ENCODE peak calls at places on chromosomes 3 and 15, in five cellular contexts. I is AG09309, Z is GM23338, A is kidney epithelial cell, M is dorsolateral prefrontal cortex. H is an unnamed sample.

GRCh38 chr3:66938338-66938963 is 59.7 kb upstream of the KBTBD8 start:
- DNase-seq in Z (peak; percentile 90), A (peak; percentile 14), M (no peak), I (peak; percentile 28), H (peak; percentile 70)

GRCh38 chr3:150760431-150761200 is 2.4 kb downstream of the SIAH2 start:
- DNase-seq in M (no peak), I (no peak), A (no peak), Z (no peak), H (peak; percentile 37)

GRCh38 chr3:45962033-45962432 is 18.8 kb downstream of the CXCR6 start:
- DNase-seq in M (no peak), Z (no peak), A (no peak), I (no peak), H (no peak)

GRCh38 chr3:157073810-157074209 is 86.1 kb downstream of the CCNL1 start:
- DNase-seq in Z (no peak), M (no peak), I (peak; percentile 77), A (no peak), H (peak; percentile 72)

GRCh38 chr3:188316723-188317070 is 162.7 kb downstream of the LPP start:
- DNase-seq in A (no peak), I (no peak), M (no peak), Z (no peak), H (no peak)

GRCh38 chr3:190131329-190131728 is 10.6 kb upstream of the P3H2 start:
- DNase-seq in M (no peak), A (no peak), Z (no peak), I (no peak), H (peak; percentile 60)

GRCh38 chr3:62888180-62888579 is 13.0 kb upstream of the CADPS start:
- DNase-seq in Z (peak; percentile 78), I (no peak), A (no peak), M (no peak), H (no peak)

GRCh38 chr3:31356941-31357340 is 175.8 kb upstream of the STT3B start:
- DNase-seq in I (no peak), A (no peak), M (no peak), Z (peak; percentile 28), H (no peak)

GRCh38 chr15:44092221-44092620 is 102.8 kb downstream of the FRMD5 start:
- DNase-seq in M (no peak), Z (no peak), I (no peak), A (peak; percentile 10), H (no peak)

GRCh38 chr3:141275032-141275422 is 43.4 kb downstream of the PXYLP1 start:
- DNase-seq in Z (no peak), M (no peak), A (peak; percentile 49), I (no peak), H (peak; percentile 63)

GRCh38 chr3:134197681-134198261 is 52.9 kb downstream of the RYK start:
- DNase-seq in M (no peak), A (peak; percentile 43), Z (peak; percentile 70), I (peak; percentile 53), H (peak; percentile 70)

GRCh38 chr15:26113296-26113695 is 250.2 kb upstream of the ATP10A start:
- DNase-seq in A (no peak), M (no peak), Z (peak; percentile 64), I (no peak), H (no peak)

GRCh38 chr3:54065140-54065539 is 57.2 kb upstream of the CACNA2D3 start:
- DNase-seq in I (no peak), Z (no peak), M (no peak), A (peak; percentile 7), H (no peak)

GRCh38 chr3:185280572-185281365 is 26.9 kb upstream of the EHHADH start:
- DNase-seq in A (no peak), M (no peak), Z (peak; percentile 76), I (no peak), H (peak; percentile 58)

DNA sequence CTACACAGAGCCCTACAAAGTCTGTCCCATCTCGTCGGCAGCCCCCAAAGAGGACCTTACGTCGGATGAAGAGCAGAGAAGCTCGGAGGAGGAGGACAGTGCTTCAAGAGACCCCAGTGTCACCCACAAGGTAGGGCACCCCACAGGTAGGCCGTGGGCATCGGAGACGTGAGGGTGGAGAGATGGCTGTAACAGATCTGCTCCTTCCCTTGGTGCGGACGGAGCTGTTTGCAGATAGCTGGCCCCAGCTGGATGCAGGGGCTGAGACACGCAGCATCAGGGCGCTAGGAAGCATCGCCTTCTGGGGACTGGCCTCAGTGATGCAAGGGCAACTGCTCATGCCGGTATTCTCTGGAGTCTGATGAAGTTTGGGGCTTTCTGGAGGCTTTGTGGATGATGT is 45.4 kb downstream of the FGD5 start:
- DNase-seq in I (no peak), Z (no peak), A (no peak), M (no peak), H (no peak)
- TF ChIP-seq CTCF in I (no peak), Z (no peak), A (no peak), M (no peak), H (no peak)

DNA sequence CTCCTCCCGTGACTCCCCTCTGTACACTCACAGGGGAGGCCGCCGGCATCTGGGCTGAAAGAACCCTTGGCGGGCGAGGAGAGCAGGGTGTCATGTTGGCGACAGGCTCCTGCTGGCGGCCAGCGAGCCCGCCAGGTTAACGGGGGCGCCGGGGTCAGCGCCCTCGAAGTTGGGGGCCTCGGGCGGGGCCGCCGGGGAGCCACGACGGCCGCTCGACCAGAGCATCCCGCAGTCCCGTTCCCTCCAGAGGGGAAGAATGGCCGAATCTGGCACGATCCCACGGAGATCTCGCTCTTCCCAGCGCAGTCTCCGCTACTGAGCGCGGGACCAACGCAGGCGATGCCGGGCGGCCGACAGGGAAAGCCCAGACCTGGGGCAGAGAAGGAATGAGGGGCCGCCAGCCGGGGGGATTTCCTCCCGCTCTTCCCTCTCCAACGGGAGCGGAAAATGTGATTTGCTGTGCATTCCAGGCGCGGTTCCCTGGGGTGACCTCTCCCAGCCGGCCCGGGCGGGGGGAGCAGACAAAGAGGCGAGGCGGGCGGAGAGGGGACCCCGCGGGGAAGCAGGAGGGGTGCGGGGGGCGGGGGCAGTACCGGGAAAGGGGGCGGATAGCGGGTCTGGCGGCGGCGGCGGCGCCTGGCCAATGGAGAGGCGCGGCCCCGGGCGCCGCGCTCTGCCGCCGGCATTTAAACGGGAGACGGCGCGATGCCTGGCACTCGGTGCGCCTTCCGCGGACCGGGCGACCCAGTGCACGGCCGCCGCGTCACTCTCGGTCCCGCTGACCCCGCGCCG is at the start of gene GREM1:
- DNase-seq in I (no peak), M (no peak), Z (peak; percentile 79), A (no peak), H (peak; percentile 38)
- H3K4me3 ChIP-seq in I (peak within 1 kb of the TSS; percentile 83), M (peak within 1 kb of the TSS; percentile 57), Z (peak within 1 kb of the TSS; percentile 70), A (peak within 1 kb of the TSS; percentile 62), H (peak within 1 kb of the TSS; percentile 63)

GRCh38 chr15:63188247-63188936 is 1.0 kb upstream of the RAB8B start:
- DNase-seq in Z (no peak), M (no peak), I (no peak), A (no peak), H (no peak)

GRCh38 chr15:63190993-63191392 is 1.6 kb downstream of the RAB8B start:
- DNase-seq in A (no peak), Z (no peak), M (no peak), I (no peak), H (no peak)

GRCh38 chr15:63189955-63190691 is 717 bp downstream of the RAB8B start:
- DNase-seq in A (no peak), M (no peak), Z (no peak), I (no peak), H (no peak)

GRCh38 chr15:63187589-63188226 is 1.7 kb upstream of the RAB8B start:
- DNase-seq in A (no peak), M (no peak), Z (no peak), I (no peak), H (no peak)

GRCh38 chr15:63188937-63189871 is at the start of gene RAB8B:
- DNase-seq in A (no peak), I (peak; percentile 68), M (peak; percentile 98), Z (peak; percentile 99), H (peak; percentile 98)
- TF ChIP-seq CTCF in A (no peak), I (no peak), M (no peak), Z (peak; percentile 30), H (no peak)

GRCh38 chr15:24772256-24772655 is 96.7 kb downstream of the NPAP1 start:
- DNase-seq in I (no peak), Z (peak; percentile 86), M (no peak), A (no peak), H (no peak)
- H3K4me3 ChIP-seq in I (no peak overlapping the region), Z (peak overlapping the region; percentile 53), M (peak overlapping the region; percentile 57), A (peak overlapping the region; percentile 41), H (peak overlapping the region; percentile 54)

DNA sequence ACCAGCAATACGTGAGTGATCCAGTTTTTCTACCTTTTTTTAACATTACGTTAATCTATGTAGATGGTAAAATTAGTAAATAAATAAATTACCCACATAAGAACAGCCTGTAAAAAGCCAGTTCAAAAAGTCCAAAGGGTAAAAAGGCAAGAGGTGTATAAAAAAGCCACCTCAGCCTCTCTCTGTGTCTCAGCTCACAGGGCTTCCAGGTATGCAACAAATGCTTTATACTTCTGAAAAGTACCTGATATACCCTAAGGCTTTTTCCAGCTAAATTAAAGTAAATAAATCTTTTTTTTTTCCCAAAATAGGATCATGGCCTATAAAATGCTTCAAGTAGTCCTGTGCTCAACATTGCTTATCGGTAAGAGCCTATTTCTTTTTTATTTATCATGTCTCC is at the start of gene C3orf85:
- DNase-seq in A (no peak), Z (no peak), M (no peak), I (no peak), H (no peak)
- TF ChIP-seq CTCF in A (no peak), Z (no peak), M (no peak), I (no peak), H (no peak)

DNA sequence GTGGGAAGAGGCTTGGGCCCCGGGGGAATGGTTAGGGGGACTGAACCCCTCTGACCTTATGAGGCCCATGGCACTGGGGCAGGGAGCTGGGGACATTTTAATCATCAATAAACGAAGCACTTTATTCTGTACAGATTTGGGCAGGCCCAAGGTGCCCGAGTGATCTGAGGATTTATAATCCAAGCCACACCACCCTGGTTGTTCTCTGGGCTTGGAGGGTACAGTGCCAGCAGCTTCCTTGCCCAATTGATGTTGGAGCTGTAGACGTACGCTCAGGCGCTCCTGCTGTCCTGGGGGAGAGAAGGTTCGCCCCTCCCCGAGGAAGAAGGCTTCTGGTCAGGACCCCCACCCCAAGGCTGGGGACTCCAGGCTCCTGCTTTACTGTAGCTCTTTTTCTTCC is 12.5 kb downstream of the ZBTB47 start:
- DNase-seq in I (no peak), Z (no peak), M (no peak), A (no peak), H (no peak)
- H3K4me3 ChIP-seq in I (no peak overlapping the region), Z (no peak overlapping the region), M (no peak overlapping the region), A (no peak overlapping the region), H (no peak overlapping the region)

DNA sequence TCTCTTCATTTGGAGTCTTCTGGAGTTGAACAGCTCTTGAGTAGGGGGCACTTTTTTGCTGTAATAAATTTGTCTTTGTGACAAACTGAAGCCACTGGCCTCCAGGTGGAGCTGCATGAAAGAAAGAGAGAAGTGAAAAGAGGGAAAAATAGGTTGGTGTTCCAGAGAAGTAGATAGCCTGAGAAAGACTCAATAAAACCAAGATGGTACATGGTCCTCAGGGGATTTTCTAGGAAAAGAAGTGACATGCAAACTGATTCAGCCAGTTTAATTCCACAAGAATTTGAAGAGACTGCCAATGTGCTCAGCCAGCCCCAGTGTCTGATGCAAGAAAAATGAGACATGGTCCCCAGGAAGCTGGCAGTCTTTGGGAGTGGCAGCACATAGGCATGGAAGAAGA is 152.7 kb downstream of the CD47 start:
- DNase-seq in Z (peak; percentile 72), A (no peak), M (no peak), I (peak; percentile 61), H (peak; percentile 45)
- TF ChIP-seq CTCF in Z (peak; percentile 72), A (peak; percentile 49), M (peak; percentile 42), I (peak; percentile 62), H (peak; percentile 57)

GRCh38 chr3:26049956-26050355 is 260.1 kb downstream of the OXSM start:
- DNase-seq in Z (no peak), I (no peak), M (no peak), A (no peak), H (no peak)
- H3K4me3 ChIP-seq in Z (no peak overlapping the region), I (no peak overlapping the region), M (no peak overlapping the region), A (no peak overlapping the region), H (no peak overlapping the region)